ENCODE peak calls at places on chromosomes 12 and 14, in seven cellular contexts. V is HepG2, R is transverse colon, I is tibial nerve, D is sigmoid colon, L is SK-N-SH, C is ovary. W is an unnamed sample.
A peak's percentile ranks its signal among the peaks of the same experiment; 100 is the strongest.

GRCh38 chr12:93381183-93381975 is 3.7 kb downstream of the NUDT4 start:
- DNase-seq in C (no peak), V (no peak), R (no peak), L (no peak), D (no peak), I (no peak), W (no peak)

GRCh38 chr12:48788852-48789775 is at the start of gene ADCY6:
- DNase-seq in V (peak; percentile 67), L (peak; percentile 96), I (peak; percentile 58), D (peak; percentile 91), R (peak; percentile 84), C (peak; percentile 84), W (peak; percentile 87)

GRCh38 chr12:42953021-42953420 is 363.5 kb upstream of the PRICKLE1 start:
- DNase-seq in C (no peak), R (no peak), I (no peak), V (no peak), L (no peak), D (no peak), W (no peak)

GRCh38 chr12:96368233-96368632 is 32.0 kb downstream of the CDK17 start:
- DNase-seq in L (no peak), C (no peak), I (no peak), R (no peak), D (no peak), V (no peak), W (no peak)

GRCh38 chr12:117060236-117060926 is 38.8 kb downstream of the TESC start:
- DNase-seq in V (no peak), D (no peak), R (no peak), L (no peak), I (no peak), C (no peak), W (no peak)

GRCh38 chr12:131153956-131154355 is 200.2 kb downstream of the ADGRD1 start:
- DNase-seq in D (no peak), I (no peak), C (no peak), R (no peak), V (no peak), L (no peak), W (no peak)

GRCh38 chr14:68307769-68308168 is 485.1 kb downstream of the ZFP36L1 start:
- DNase-seq in L (no peak), I (no peak), R (no peak), C (no peak), D (no peak), V (no peak), W (no peak)

GRCh38 chr12:58268080-58268479 is 326.7 kb downstream of the ATP23 start:
- DNase-seq in I (no peak), C (no peak), L (no peak), V (no peak), R (no peak), D (no peak), W (no peak)

GRCh38 chr12:7460375-7461259 is 16.7 kb upstream of the CD163L1 start:
- DNase-seq in V (peak; percentile 46), C (no peak), R (peak; percentile 54), I (peak; percentile 60), D (no peak), L (peak; percentile 34), W (peak; percentile 52)

GRCh38 chr14:89319687-89320086 is 97.3 kb downstream of the FOXN3 start:
- DNase-seq in L (no peak), V (no peak), C (no peak), I (no peak), D (no peak), R (no peak), W (no peak)

GRCh38 chr12:103308396-103308795 is 187.4 kb downstream of the C12orf42 start:
- DNase-seq in L (no peak), I (no peak), R (no peak), C (no peak), D (no peak), V (no peak), W (no peak)

GRCh38 chr14:33477752-33478151 is 473.1 kb downstream of the EGLN3 start:
- DNase-seq in D (no peak), R (no peak), C (no peak), V (no peak), I (no peak), L (no peak), W (no peak)

GRCh38 chr14:26596722-26597030 is 1.2 kb downstream of the NOVA1 start:
- DNase-seq in L (no peak), R (peak; percentile 9), D (peak; percentile 63), C (peak; percentile 32), V (no peak), I (peak; percentile 21), W (no peak)

GRCh38 chr12:12946686-12947355 is 5.1 kb downstream of the GPRC5D start:
- DNase-seq in D (no peak), C (no peak), L (no peak), V (peak; percentile 89), R (no peak), I (no peak), W (no peak)

GRCh38 chr14:67583711-67584644 is 16.1 kb downstream of the PIGH start:
- DNase-seq in V (peak; percentile 58), C (no peak), R (peak; percentile 41), L (peak; percentile 80), I (peak; percentile 51), D (no peak), W (peak; percentile 42)

GRCh38 chr12:123995023-123995422 is 22.0 kb downstream of the ZNF664 start:
- DNase-seq in R (no peak), C (no peak), I (no peak), V (no peak), L (no peak), D (no peak), W (no peak)

GRCh38 chr12:4148418-4149056 is 125.0 kb upstream of the CCND2 start:
- DNase-seq in R (peak; percentile 80), V (no peak), D (peak; percentile 69), C (no peak), L (no peak), I (peak; percentile 31), W (peak; percentile 40)

GRCh38 chr14:20118795-20119194 is 8.3 kb downstream of the OR4K17 start:
- DNase-seq in I (no peak), D (no peak), C (no peak), R (no peak), L (no peak), V (no peak), W (no peak)
- TF ChIP-seq EP300 in I (no peak), D (no peak), C (no peak), R (no peak), L (no peak), V (no peak), W (no peak)

DNA sequence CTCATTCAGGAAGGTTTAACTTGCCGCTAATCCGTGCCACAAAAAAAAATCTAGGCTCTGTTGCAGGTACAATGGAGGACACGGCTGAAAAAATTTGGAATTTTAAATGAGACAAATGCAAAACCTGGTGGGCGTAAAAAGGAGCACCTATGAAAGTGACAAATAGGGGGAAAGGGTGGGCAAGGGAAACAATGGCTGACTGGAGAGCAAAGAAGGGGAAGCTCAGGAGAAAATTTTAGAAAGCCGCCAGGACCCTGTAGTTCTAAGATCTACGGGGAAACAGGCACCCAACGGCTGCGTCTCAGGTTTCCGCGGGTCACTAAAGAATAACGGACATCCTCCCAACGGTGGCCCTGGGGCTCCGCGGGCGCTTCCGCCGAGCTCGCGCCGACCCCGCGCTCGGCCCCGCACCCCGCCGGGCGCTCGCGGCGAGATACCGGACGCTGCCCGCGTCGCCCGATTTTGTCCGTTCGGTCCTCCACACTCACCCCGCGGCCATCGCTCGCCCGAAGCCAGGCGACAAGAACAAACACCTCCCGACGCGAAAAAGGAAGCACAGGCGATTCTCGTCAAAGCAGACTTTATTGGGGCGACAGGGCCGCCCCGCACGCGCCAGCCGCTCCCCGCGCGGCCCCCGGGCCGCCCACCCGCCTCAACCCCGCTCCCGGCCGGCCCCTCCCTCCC is 1.1 kb upstream of the YY1 start:
- DNase-seq in C (no peak), L (peak; percentile 69), D (peak; percentile 79), V (peak; percentile 34), R (peak; percentile 58), I (peak; percentile 48), W (peak; percentile 52)
- TF ChIP-seq EP300 in C (no peak), L (no peak), D (no peak), V (no peak), R (no peak), I (no peak), W (no peak)

GRCh38 chr12:64674367-64674922 is 64.2 kb downstream of the RASSF3 start:
- DNase-seq in D (no peak), C (no peak), R (no peak), I (no peak), L (no peak), V (no peak), W (no peak)

GRCh38 chr12:64673490-64674169 is 63.3 kb downstream of the RASSF3 start:
- DNase-seq in R (no peak), V (peak; percentile 32), L (peak; percentile 37), C (no peak), I (no peak), D (no peak), W (no peak)

GRCh38 chr12:64671682-64672081 is 61.4 kb downstream of the RASSF3 start:
- DNase-seq in C (no peak), L (no peak), V (no peak), D (no peak), I (no peak), R (no peak), W (no peak)

GRCh38 chr12:64670856-64671639 is 60.8 kb downstream of the RASSF3 start:
- DNase-seq in L (no peak), I (no peak), R (peak; percentile 55), C (no peak), D (peak; percentile 70), V (no peak), W (peak; percentile 54)

DNA sequence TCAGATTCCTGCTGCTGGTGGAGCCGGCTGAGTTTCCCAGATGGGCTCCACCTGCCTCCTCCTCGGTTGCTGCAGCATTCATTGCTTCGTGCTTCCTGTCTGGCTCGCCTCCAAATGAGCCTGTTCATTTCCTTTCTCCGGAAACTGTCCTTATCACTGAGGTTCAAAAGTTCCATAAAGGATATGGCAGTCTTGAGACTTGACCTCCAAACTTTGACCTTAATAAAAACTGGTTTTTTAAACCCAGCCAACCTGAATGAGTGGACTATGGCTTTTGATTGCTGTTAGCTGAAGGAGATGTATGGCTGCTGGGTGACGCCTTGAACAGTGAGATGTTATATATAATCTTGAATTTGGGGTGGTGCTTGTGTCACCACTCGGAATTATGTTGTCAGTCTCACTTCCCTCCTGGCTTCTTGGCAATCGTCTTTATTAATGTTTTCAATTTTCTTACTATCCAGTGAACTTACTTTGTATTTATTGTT is 62.7 kb downstream of the RASSF3 start:
- DNase-seq in C (peak; percentile 67), D (peak; percentile 73), I (no peak), V (peak; percentile 76), L (peak; percentile 69), R (peak; percentile 93), W (peak; percentile 84)
- TF ChIP-seq EP300 in C (no peak), D (no peak), I (peak; percentile 11), V (peak; percentile 49), L (no peak), R (peak; percentile 49), W (no peak)

GRCh38 chr12:108311605-108312004 is 27.5 kb downstream of the CMKLR1 start:
- DNase-seq in C (no peak), I (no peak), R (no peak), D (no peak), V (no peak), L (no peak), W (no peak)
- TF ChIP-seq EP300 in C (no peak), I (no peak), R (no peak), D (no peak), V (no peak), L (no peak), W (no peak)

DNA sequence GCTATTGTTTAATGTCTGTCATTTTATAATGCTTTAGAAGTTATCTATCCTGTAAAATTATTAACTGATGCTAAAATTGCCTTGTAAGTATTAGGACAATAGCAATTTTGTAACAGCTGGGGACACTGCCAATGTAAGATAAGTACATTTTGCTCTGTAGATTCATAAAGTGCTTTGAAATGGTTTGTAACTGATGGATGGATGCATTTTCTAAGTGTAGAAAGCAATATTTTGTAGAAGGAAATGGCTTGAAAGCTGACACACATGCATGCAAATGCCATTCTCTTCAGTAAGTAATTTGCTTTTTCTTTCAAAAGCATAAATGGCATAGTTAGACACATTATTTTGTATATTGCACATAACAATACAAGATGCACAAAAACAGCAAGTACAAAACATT is 129.8 kb downstream of the FOXG1 start:
- DNase-seq in D (no peak), R (no peak), L (no peak), C (no peak), I (no peak), V (no peak), W (no peak)
- TF ChIP-seq EP300 in D (no peak), R (no peak), L (no peak), C (no peak), I (no peak), V (no peak), W (no peak)

W was measured in stomach.